ENCODE peak calls at places on chromosomes 4 and X, in nine cellular contexts. One of them, this sample, is unnamed.

GRCh38 chrX:123860983-123861382 is 1.1 kb downstream of the XIAP start:
- DNase-seq in HTR-8/SVneo: no peak
- DNase-seq in NCI-H2081: no peak
- DNase-seq in SHP77: no peak
- DNase-seq in amniotic stem cell: no peak
- DNase-seq in NCI-H524: peak; percentile 17
- DNase-seq in NCI-H187: no peak
- DNase-seq in NB4: no peak
- DNase-seq in T47D: no peak
- DNase-seq in this sample: peak; percentile 7

GRCh38 chrX:22699591-22700091 is 300.1 kb upstream of the DDX53 start:
- DNase-seq in HTR-8/SVneo: peak; percentile 25
- DNase-seq in NCI-H2081: no peak
- DNase-seq in SHP77: no peak
- DNase-seq in amniotic stem cell: peak; percentile 38
- DNase-seq in NCI-H524: no peak
- DNase-seq in NCI-H187: no peak
- DNase-seq in NB4: no peak
- DNase-seq in T47D: no peak
- DNase-seq in this sample: no peak

GRCh38 chrX:136999021-136999420 is 34.8 kb downstream of the GPR101 start:
- DNase-seq in HTR-8/SVneo: no peak
- DNase-seq in NCI-H2081: no peak
- DNase-seq in SHP77: no peak
- DNase-seq in amniotic stem cell: no peak
- DNase-seq in NCI-H524: no peak
- DNase-seq in NCI-H187: no peak
- DNase-seq in NB4: no peak
- DNase-seq in T47D: no peak
- DNase-seq in this sample: no peak

GRCh38 chrX:148049441-148049840 is 68.3 kb downstream of the FMR1NB start:
- DNase-seq in HTR-8/SVneo: peak; percentile 2
- DNase-seq in NCI-H2081: peak; percentile 9
- DNase-seq in SHP77: peak; percentile 0
- DNase-seq in amniotic stem cell: peak; percentile 2
- DNase-seq in NCI-H524: peak; percentile 72
- DNase-seq in NCI-H187: peak; percentile 7
- DNase-seq in NB4: peak; percentile 53
- DNase-seq in T47D: no peak
- DNase-seq in this sample: peak; percentile 80

GRCh38 chr4:1850276-1850675 is 5.7 kb downstream of the LETM1 start:
- DNase-seq in HTR-8/SVneo: no peak
- DNase-seq in NCI-H2081: no peak
- DNase-seq in SHP77: no peak
- DNase-seq in amniotic stem cell: no peak
- DNase-seq in NCI-H524: no peak
- DNase-seq in NCI-H187: no peak
- DNase-seq in NB4: no peak
- DNase-seq in T47D: no peak
- DNase-seq in this sample: no peak

GRCh38 chr4:123043793-123044425 is 121.5 kb upstream of the NUDT6 start:
- DNase-seq in HTR-8/SVneo: no peak
- DNase-seq in NCI-H2081: no peak
- DNase-seq in SHP77: no peak
- DNase-seq in amniotic stem cell: no peak
- DNase-seq in NCI-H524: no peak
- DNase-seq in NCI-H187: no peak
- DNase-seq in NB4: no peak
- DNase-seq in T47D: no peak
- DNase-seq in this sample: no peak

GRCh38 chrX:127457161-127457560 is 595.0 kb downstream of the ACTRT1 start:
- DNase-seq in HTR-8/SVneo: no peak
- DNase-seq in NCI-H2081: no peak
- DNase-seq in SHP77: no peak
- DNase-seq in amniotic stem cell: no peak
- DNase-seq in NCI-H524: no peak
- DNase-seq in NCI-H187: no peak
- DNase-seq in NB4: no peak
- DNase-seq in T47D: no peak
- DNase-seq in this sample: no peak

GRCh38 chr4:126799471-126799870 is 833.3 kb upstream of the INTU start:
- DNase-seq in HTR-8/SVneo: no peak
- DNase-seq in NCI-H2081: no peak
- DNase-seq in SHP77: no peak
- DNase-seq in amniotic stem cell: no peak
- DNase-seq in NCI-H524: no peak
- DNase-seq in NCI-H187: no peak
- DNase-seq in NB4: no peak
- DNase-seq in T47D: no peak
- DNase-seq in this sample: no peak

GRCh38 chr4:7423801-7424552 is 10.8 kb downstream of the PSAPL1 start:
- DNase-seq in HTR-8/SVneo: no peak
- DNase-seq in NCI-H2081: no peak
- DNase-seq in SHP77: no peak
- DNase-seq in amniotic stem cell: no peak
- DNase-seq in NCI-H524: no peak
- DNase-seq in NCI-H187: no peak
- DNase-seq in NB4: no peak
- DNase-seq in T47D: no peak
- DNase-seq in this sample: no peak

GRCh38 chr4:77044458-77045124 is 31.2 kb downstream of the CCNI start:
- DNase-seq in HTR-8/SVneo: no peak
- DNase-seq in NCI-H2081: peak; percentile 7
- DNase-seq in SHP77: peak; percentile 12
- DNase-seq in amniotic stem cell: no peak
- DNase-seq in NCI-H524: peak; percentile 5
- DNase-seq in NCI-H187: no peak
- DNase-seq in NB4: peak; percentile 43
- DNase-seq in T47D: no peak
- DNase-seq in this sample: no peak

GRCh38 chrX:153812220-153812619 is 17.8 kb downstream of the SSR4 start:
- DNase-seq in HTR-8/SVneo: no peak
- DNase-seq in NCI-H2081: no peak
- DNase-seq in SHP77: no peak
- DNase-seq in amniotic stem cell: no peak
- DNase-seq in NCI-H524: no peak
- DNase-seq in NCI-H187: no peak
- DNase-seq in NB4: no peak
- DNase-seq in T47D: no peak
- DNase-seq in this sample: no peak

GRCh38 chrX:130676861-130677260 is 226.1 kb downstream of the ENOX2 start:
- DNase-seq in HTR-8/SVneo: no peak
- DNase-seq in NCI-H2081: no peak
- DNase-seq in SHP77: no peak
- DNase-seq in amniotic stem cell: no peak
- DNase-seq in NCI-H524: no peak
- DNase-seq in NCI-H187: no peak
- DNase-seq in NB4: no peak
- DNase-seq in T47D: no peak
- DNase-seq in this sample: peak; percentile 17

GRCh38 chr4:11259837-11260236 is 168.9 kb downstream of the HS3ST1 start:
- DNase-seq in HTR-8/SVneo: no peak
- DNase-seq in NCI-H2081: no peak
- DNase-seq in SHP77: no peak
- DNase-seq in amniotic stem cell: no peak
- DNase-seq in NCI-H524: peak; percentile 54
- DNase-seq in NCI-H187: peak; percentile 38
- DNase-seq in NB4: no peak
- DNase-seq in T47D: no peak
- DNase-seq in this sample: no peak

GRCh38 chrX:149916745-149917392 is 12.5 kb upstream of the HSFX4 start:
- DNase-seq in HTR-8/SVneo: no peak
- DNase-seq in NCI-H2081: no peak
- DNase-seq in SHP77: no peak
- DNase-seq in amniotic stem cell: no peak
- DNase-seq in NCI-H524: no peak
- DNase-seq in NCI-H187: no peak
- DNase-seq in NB4: no peak
- DNase-seq in T47D: no peak
- DNase-seq in this sample: no peak

GRCh38 chr4:93168053-93168452 is 660.5 kb upstream of the ATOH1 start:
- DNase-seq in HTR-8/SVneo: no peak
- DNase-seq in NCI-H2081: no peak
- DNase-seq in SHP77: no peak
- DNase-seq in amniotic stem cell: no peak
- DNase-seq in NCI-H524: no peak
- DNase-seq in NCI-H187: no peak
- DNase-seq in NB4: no peak
- DNase-seq in T47D: no peak
- DNase-seq in this sample: no peak

GRCh38 chr4:100314057-100314456 is 123.8 kb upstream of the DDIT4L start:
- DNase-seq in HTR-8/SVneo: no peak
- DNase-seq in NCI-H2081: no peak
- DNase-seq in SHP77: no peak
- DNase-seq in amniotic stem cell: no peak
- DNase-seq in NCI-H524: no peak
- DNase-seq in NCI-H187: no peak
- DNase-seq in NB4: no peak
- DNase-seq in T47D: no peak
- DNase-seq in this sample: no peak

GRCh38 chrX:7941390-7942042 is 14.3 kb upstream of the PNPLA4 start:
- DNase-seq in HTR-8/SVneo: peak; percentile 2
- DNase-seq in NCI-H2081: peak; percentile 21
- DNase-seq in SHP77: peak; percentile 0
- DNase-seq in amniotic stem cell: no peak
- DNase-seq in NCI-H524: peak; percentile 69
- DNase-seq in NCI-H187: no peak
- DNase-seq in NB4: peak; percentile 18
- DNase-seq in T47D: no peak
- DNase-seq in this sample: peak; percentile 11

GRCh38 chrX:46308106-46308505 is 237.1 kb downstream of the ZNF674 start:
- DNase-seq in HTR-8/SVneo: no peak
- DNase-seq in NCI-H2081: no peak
- DNase-seq in SHP77: no peak
- DNase-seq in amniotic stem cell: no peak
- DNase-seq in NCI-H524: peak; percentile 16
- DNase-seq in NCI-H187: no peak
- DNase-seq in NB4: no peak
- DNase-seq in T47D: no peak
- DNase-seq in this sample: peak; percentile 13

GRCh38 chr4:3599951-3600350 is 67.7 kb upstream of the LRPAP1 start:
- DNase-seq in HTR-8/SVneo: no peak
- DNase-seq in NCI-H2081: no peak
- DNase-seq in SHP77: no peak
- DNase-seq in amniotic stem cell: no peak
- DNase-seq in NCI-H524: no peak
- DNase-seq in NCI-H187: no peak
- DNase-seq in NB4: no peak
- DNase-seq in T47D: no peak
- DNase-seq in this sample: no peak

GRCh38 chrX:72276478-72276953 is 532 bp downstream of the RPS4X start:
- DNase-seq in HTR-8/SVneo: no peak
- DNase-seq in NCI-H2081: no peak
- DNase-seq in SHP77: no peak
- DNase-seq in amniotic stem cell: no peak
- DNase-seq in NCI-H524: no peak
- DNase-seq in NCI-H187: no peak
- DNase-seq in NB4: no peak
- DNase-seq in T47D: no peak
- DNase-seq in this sample: no peak

GRCh38 chr4:122746485-122746965 is 14.0 kb downstream of the BBS12 start:
- DNase-seq in HTR-8/SVneo: no peak
- DNase-seq in NCI-H2081: no peak
- DNase-seq in SHP77: no peak
- DNase-seq in amniotic stem cell: no peak
- DNase-seq in NCI-H524: no peak
- DNase-seq in NCI-H187: no peak
- DNase-seq in NB4: peak; percentile 37
- DNase-seq in T47D: no peak
- DNase-seq in this sample: no peak

GRCh38 chr4:48454591-48454990 is 28.6 kb upstream of the SLC10A4 start:
- DNase-seq in HTR-8/SVneo: no peak
- DNase-seq in NCI-H2081: no peak
- DNase-seq in SHP77: no peak
- DNase-seq in amniotic stem cell: no peak
- DNase-seq in NCI-H524: no peak
- DNase-seq in NCI-H187: no peak
- DNase-seq in NB4: no peak
- DNase-seq in T47D: no peak
- DNase-seq in this sample: no peak

GRCh38 chrX:107551546-107551945 is 76.8 kb upstream of the PRPS1 start:
- DNase-seq in HTR-8/SVneo: no peak
- DNase-seq in NCI-H2081: no peak
- DNase-seq in SHP77: no peak
- DNase-seq in amniotic stem cell: no peak
- DNase-seq in NCI-H524: no peak
- DNase-seq in NCI-H187: no peak
- DNase-seq in NB4: no peak
- DNase-seq in T47D: no peak
- DNase-seq in this sample: peak; percentile 87

GRCh38 chr4:59553063-59553738 is 1646.9 kb upstream of the ADGRL3 start:
- DNase-seq in HTR-8/SVneo: peak; percentile 29
- DNase-seq in NCI-H2081: no peak
- DNase-seq in SHP77: peak; percentile 10
- DNase-seq in amniotic stem cell: no peak
- DNase-seq in NCI-H524: peak; percentile 64
- DNase-seq in NCI-H187: no peak
- DNase-seq in NB4: peak; percentile 3
- DNase-seq in T47D: no peak
- DNase-seq in this sample: no peak

GRCh38 chr4:108920688-108921087 is 157.8 kb upstream of the ETNPPL start:
- DNase-seq in HTR-8/SVneo: no peak
- DNase-seq in NCI-H2081: no peak
- DNase-seq in SHP77: no peak
- DNase-seq in amniotic stem cell: no peak
- DNase-seq in NCI-H524: no peak
- DNase-seq in NCI-H187: no peak
- DNase-seq in NB4: no peak
- DNase-seq in T47D: no peak
- DNase-seq in this sample: no peak

GRCh38 chr4:74268643-74269042 is 39.6 kb upstream of the EPGN start:
- DNase-seq in HTR-8/SVneo: no peak
- DNase-seq in NCI-H2081: no peak
- DNase-seq in SHP77: no peak
- DNase-seq in amniotic stem cell: no peak
- DNase-seq in NCI-H524: no peak
- DNase-seq in NCI-H187: no peak
- DNase-seq in NB4: no peak
- DNase-seq in T47D: no peak
- DNase-seq in this sample: no peak

GRCh38 chr4:26268246-26268645 is 52.6 kb upstream of the RBPJ start:
- DNase-seq in HTR-8/SVneo: no peak
- DNase-seq in NCI-H2081: no peak
- DNase-seq in SHP77: no peak
- DNase-seq in amniotic stem cell: no peak
- DNase-seq in NCI-H524: no peak
- DNase-seq in NCI-H187: no peak
- DNase-seq in NB4: peak; percentile 58
- DNase-seq in T47D: no peak
- DNase-seq in this sample: no peak

GRCh38 chrX:56978172-56978571 is 17.2 kb downstream of the SPIN3 start:
- DNase-seq in HTR-8/SVneo: peak; percentile 6
- DNase-seq in NCI-H2081: peak; percentile 43
- DNase-seq in SHP77: peak; percentile 50
- DNase-seq in amniotic stem cell: no peak
- DNase-seq in NCI-H524: peak; percentile 41
- DNase-seq in NCI-H187: no peak
- DNase-seq in NB4: peak; percentile 54
- DNase-seq in T47D: peak; percentile 17
- DNase-seq in this sample: peak; percentile 41

GRCh38 chr4:20272411-20272872 is 20.7 kb downstream of the SLIT2 start:
- DNase-seq in HTR-8/SVneo: no peak
- DNase-seq in NCI-H2081: no peak
- DNase-seq in SHP77: no peak
- DNase-seq in amniotic stem cell: no peak
- DNase-seq in NCI-H524: no peak
- DNase-seq in NCI-H187: no peak
- DNase-seq in NB4: no peak
- DNase-seq in T47D: no peak
- DNase-seq in this sample: no peak

GRCh38 chr4:181427076-181427475 is 816.1 kb upstream of the TENM3 start:
- DNase-seq in HTR-8/SVneo: no peak
- DNase-seq in NCI-H2081: no peak
- DNase-seq in SHP77: no peak
- DNase-seq in amniotic stem cell: peak; percentile 4
- DNase-seq in NCI-H524: no peak
- DNase-seq in NCI-H187: no peak
- DNase-seq in NB4: no peak
- DNase-seq in T47D: no peak
- DNase-seq in this sample: no peak

GRCh38 chr4:146472404-146472803 is 49.3 kb downstream of the SLC10A7 start:
- DNase-seq in HTR-8/SVneo: no peak
- DNase-seq in NCI-H2081: peak; percentile 76
- DNase-seq in SHP77: no peak
- DNase-seq in amniotic stem cell: no peak
- DNase-seq in NCI-H524: no peak
- DNase-seq in NCI-H187: no peak
- DNase-seq in NB4: no peak
- DNase-seq in T47D: no peak
- DNase-seq in this sample: no peak